ENCODE peak calls at places on chromosomes 16 and 17, in six cellular contexts. G is GM12892, K is HepG2, T is K562, Y is H1, B is GM12878. P is an unnamed sample.

GRCh38 chr16:7350801-7351200 is 18.2 kb downstream of the RBFOX1 start:
- DNase-seq in G (no peak), K (no peak), T (no peak), Y (no peak), B (no peak), P (no peak)

GRCh38 chr17:78697122-78697845 is 84.8 kb downstream of the CYTH1 start:
- DNase-seq in G (no peak), K (no peak), T (no peak), Y (no peak), B (no peak), P (no peak)

GRCh38 chr17:67044940-67045339 is 586 bp downstream of the CACNG1 start:
- DNase-seq in G (no peak), K (no peak), T (no peak), Y (no peak), B (no peak), P (no peak)

GRCh38 chr17:76689859-76690258 is 20.9 kb downstream of the MXRA7 start:
- DNase-seq in G (no peak), K (no peak), T (no peak), Y (no peak), B (no peak), P (no peak)

GRCh38 chr16:78988361-78988992 is 612.1 kb downstream of the MAF start:
- DNase-seq in G (no peak), K (no peak), T (peak; percentile 46), Y (no peak), B (no peak), P (no peak)

GRCh38 chr16:69534720-69535119 is 31.0 kb upstream of the NFAT5 start:
- DNase-seq in G (no peak), K (no peak), T (no peak), Y (no peak), B (no peak), P (no peak)

GRCh38 chr17:42814633-42815399 is 9.3 kb downstream of the BECN1 start:
- DNase-seq in G (no peak), K (no peak), T (no peak), Y (no peak), B (no peak), P (no peak)

GRCh38 chr16:24966599-24966998 is 48.6 kb downstream of the ARHGAP17 start:
- DNase-seq in G (no peak), K (no peak), T (no peak), Y (no peak), B (no peak), P (no peak)

GRCh38 chr17:30333503-30334240 is at the start of gene TMIGD1:
- DNase-seq in G (no peak), K (no peak), T (no peak), Y (no peak), B (no peak), P (no peak)

GRCh38 chr17:79837888-79838540 is 1.2 kb downstream of the CBX4 start:
- DNase-seq in G (no peak), K (no peak), T (no peak), Y (no peak), B (no peak), P (no peak)

GRCh38 chr16:11386791-11387546 is 41.7 kb downstream of the RMI2 start:
- DNase-seq in G (no peak), K (peak; percentile 74), T (peak; percentile 75), Y (peak; percentile 41), B (no peak), P (peak; percentile 49)

GRCh38 chr17:41625602-41626001 is 1.2 kb upstream of the KRT17 start:
- DNase-seq in G (no peak), K (no peak), T (no peak), Y (no peak), B (no peak), P (no peak)

GRCh38 chr17:82349287-82349701 is 9.8 kb upstream of the TEX19 start:
- DNase-seq in G (no peak), K (no peak), T (no peak), Y (no peak), B (no peak), P (no peak)

GRCh38 chr17:21370430-21370829 is 5.7 kb upstream of the KCNJ12 start:
- DNase-seq in G (no peak), K (no peak), T (no peak), Y (no peak), B (no peak), P (no peak)

GRCh38 chr17:29210879-29211278 is 30.7 kb upstream of the MYO18A start:
- DNase-seq in G (no peak), K (no peak), T (no peak), Y (no peak), B (no peak), P (no peak)

GRCh38 chr16:49986351-49987124 is 38.5 kb upstream of the CNEP1R1 start:
- DNase-seq in G (no peak), K (peak; percentile 18), T (peak; percentile 38), Y (no peak), B (no peak), P (no peak)

GRCh38 chr17:45828171-45829133 is 16.2 kb upstream of the SPPL2C start:
- DNase-seq in G (no peak), K (no peak), T (no peak), Y (no peak), B (no peak), P (no peak)

GRCh38 chr17:21113106-21113690 is 13.6 kb upstream of the DHRS7B start:
- DNase-seq in G (no peak), K (no peak), T (no peak), Y (no peak), B (no peak), P (no peak)

GRCh38 chr16:53085539-53086450 is 31.0 kb downstream of the CHD9 start:
- DNase-seq in G (no peak), K (no peak), T (no peak), Y (no peak), B (no peak), P (no peak)

GRCh38 chr16:85465328-85466307 is 147.5 kb upstream of the GSE1 start:
- DNase-seq in G (no peak), K (peak; percentile 56), T (no peak), Y (no peak), B (no peak), P (no peak)

GRCh38 chr16:86300746-86301480 is 209.4 kb upstream of the FOXF1 start:
- DNase-seq in G (no peak), K (no peak), T (peak; percentile 43), Y (no peak), B (no peak), P (no peak)

DNA sequence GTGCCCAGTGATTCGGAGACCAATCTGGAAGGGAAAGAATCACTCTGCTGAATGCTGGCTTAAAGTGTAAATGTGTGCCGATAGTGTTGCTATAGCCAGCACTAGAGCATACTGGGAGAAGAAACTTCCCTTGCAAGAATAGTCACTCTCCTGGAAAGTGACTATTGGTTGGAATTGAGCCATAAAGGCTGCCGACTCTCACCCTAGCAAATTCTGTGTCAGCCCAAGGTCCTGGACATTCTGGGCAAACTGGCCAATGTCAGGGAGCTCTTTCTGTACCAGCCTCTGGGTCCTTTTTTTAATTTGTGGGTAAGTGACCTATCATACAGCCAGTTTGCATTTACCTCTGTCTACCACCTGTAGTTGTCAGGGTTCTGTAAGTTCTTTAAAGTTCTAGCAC is 44.3 kb upstream of the HNF1B start:
- DNase-seq in G (no peak), K (no peak), T (no peak), Y (no peak), B (no peak), P (no peak)
- TF ChIP-seq TAF1 in G (no peak), K (no peak), T (no peak), Y (no peak), B (no peak), P (no peak)

DNA sequence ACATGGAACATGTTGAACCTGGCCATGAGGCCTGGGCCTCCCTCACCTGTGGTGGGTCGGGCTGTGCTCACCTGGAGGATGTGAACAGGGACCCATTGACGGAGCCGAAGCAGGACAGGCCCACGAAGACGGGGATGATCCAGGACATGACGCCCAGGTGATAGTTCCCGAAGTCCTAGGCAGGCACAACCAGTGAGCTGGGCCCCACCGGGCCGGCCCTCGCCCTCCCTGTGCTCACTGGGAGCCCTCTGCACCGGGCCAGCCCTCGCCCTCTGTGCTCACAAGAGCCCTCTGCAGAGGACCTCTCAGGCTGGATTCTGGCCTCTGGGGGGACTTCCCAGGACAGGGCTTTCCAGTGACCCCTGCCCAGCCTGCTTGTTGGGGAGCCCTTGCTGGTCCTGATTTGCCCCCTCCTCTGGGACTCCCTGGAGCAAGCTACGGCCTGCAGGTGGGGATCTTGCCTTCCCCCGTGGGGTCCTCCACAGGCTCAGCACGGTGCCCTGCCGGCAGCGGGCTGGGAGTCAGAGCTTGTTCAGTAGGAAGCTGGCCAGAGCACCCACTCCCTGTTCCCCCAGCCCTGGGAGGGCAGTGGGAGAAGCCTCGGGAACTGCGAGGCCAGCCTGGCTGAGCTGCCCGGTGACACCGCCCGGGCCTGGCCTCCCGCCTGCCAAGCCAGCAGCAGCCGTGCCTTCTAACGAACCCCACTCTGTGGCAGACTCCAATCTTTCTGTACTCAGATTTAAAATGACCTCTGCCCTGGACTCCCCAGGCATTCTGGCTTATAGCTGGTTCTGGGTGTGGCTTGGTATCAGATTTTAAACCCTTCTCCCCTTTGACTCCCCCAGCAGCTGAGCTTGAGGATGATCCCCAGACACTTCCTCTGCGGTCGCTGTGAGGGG is 30.4 kb downstream of the SLC7A5 start:
- DNase-seq in G (no peak), K (no peak), T (no peak), Y (no peak), B (no peak), P (no peak)
- TF ChIP-seq POLR2A in G (no peak), K (no peak), T (no peak), Y (no peak), B (peak; percentile 47), P (no peak)

DNA sequence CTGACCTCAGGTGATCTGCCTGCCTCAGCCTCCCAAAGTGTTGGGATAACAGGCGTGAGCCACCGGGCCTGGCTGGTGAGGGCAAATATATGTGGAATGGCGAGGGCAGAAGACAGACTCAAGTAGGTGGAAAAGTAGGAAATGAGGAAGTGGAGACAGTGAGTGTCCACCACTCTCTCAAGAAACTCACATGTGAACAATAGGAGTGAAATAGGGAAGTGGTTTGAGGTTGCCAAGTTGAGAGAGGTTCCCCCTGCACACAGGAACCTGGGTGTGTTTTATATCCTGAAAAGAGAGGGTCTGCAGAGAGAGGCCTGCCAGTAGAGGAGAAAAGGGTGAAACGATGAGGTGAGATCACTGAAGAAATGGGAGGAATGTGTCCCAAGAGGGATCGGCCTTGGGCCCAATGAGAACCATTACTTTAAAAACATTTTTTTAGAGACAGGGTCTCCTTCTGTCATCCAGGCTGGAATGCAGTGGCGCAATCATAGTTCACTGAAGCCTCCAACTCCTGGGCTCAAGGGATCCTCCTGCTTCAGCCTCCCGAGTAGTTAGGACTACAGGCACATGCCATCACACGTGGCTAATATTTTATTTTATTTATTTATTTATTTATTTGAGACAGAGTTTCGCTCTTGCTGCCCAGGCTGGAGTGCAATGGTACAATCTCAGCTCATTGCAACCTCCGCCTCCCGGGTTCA is 17.1 kb upstream of the CORO1A start:
- DNase-seq in G (peak; percentile 57), K (no peak), T (no peak), Y (no peak), B (peak; percentile 73), P (peak; percentile 65)
- TF ChIP-seq TAF1 in G (no peak), K (no peak), T (no peak), Y (no peak), B (no peak), P (no peak)

DNA sequence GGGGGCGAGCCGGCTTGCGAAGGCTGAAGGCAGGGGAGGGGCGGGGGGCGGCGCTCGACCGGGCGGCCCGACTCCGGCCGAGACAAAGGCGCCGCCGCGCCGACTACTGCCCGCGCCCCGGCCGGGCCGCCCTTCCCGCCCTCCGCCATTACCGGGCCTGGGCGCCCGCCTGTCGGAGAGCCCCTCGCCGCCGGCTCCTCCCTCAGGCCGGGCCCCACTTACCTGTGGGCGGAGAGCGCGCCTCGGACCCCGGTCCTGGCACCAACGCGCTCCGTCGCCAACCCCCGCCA is 286 bp downstream of the SIAH1 start:
- DNase-seq in G (peak; percentile 51), K (no peak), T (no peak), Y (no peak), B (no peak), P (peak; percentile 56)
- TF ChIP-seq POLR2A in G (no peak), K (no peak), T (no peak), Y (no peak), B (no peak), P (no peak)